ENCODE peak calls at places on chromosome 16, in seven cellular contexts. One of them, this sample, is unnamed. For H3K36me3, the result is how much of the 10 kb centered on the place peaks cover.

GRCh38 chr16:12289175-12290063 is 312.9 kb downstream of the SNX29 start:
- DNase-seq in pancreas: no peak
- DNase-seq in heart left ventricle: no peak
- DNase-seq in aorta: no peak
- DNase-seq in psoas muscle: no peak
- DNase-seq in stomach: peak
- DNase-seq in neuronal stem cell: no peak
- DNase-seq in this sample: no peak

GRCh38 chr16:84763629-84764028 is 56.2 kb upstream of the CRISPLD2 start:
- DNase-seq in pancreas: no peak
- DNase-seq in heart left ventricle: no peak
- DNase-seq in aorta: no peak
- DNase-seq in psoas muscle: no peak
- DNase-seq in neuronal stem cell: no peak
- DNase-seq in stomach: no peak
- DNase-seq in this sample: no peak

GRCh38 chr16:35795361-35796029 is 2336.1 kb downstream of the TP53TG3F start:
- DNase-seq in pancreas: no peak
- DNase-seq in heart left ventricle: no peak
- DNase-seq in neuronal stem cell: no peak
- DNase-seq in psoas muscle: no peak
- DNase-seq in stomach: no peak
- DNase-seq in aorta: no peak
- DNase-seq in this sample: no peak

GRCh38 chr16:17465460-17465859 is 5.3 kb downstream of the XYLT1 start:
- DNase-seq in psoas muscle: no peak
- DNase-seq in pancreas: no peak
- DNase-seq in aorta: no peak
- DNase-seq in neuronal stem cell: no peak
- DNase-seq in stomach: no peak
- DNase-seq in heart left ventricle: no peak
- DNase-seq in this sample: no peak

GRCh38 chr16:4435668-4436067 is 10.0 kb downstream of the DNAJA3 start:
- DNase-seq in stomach: no peak
- DNase-seq in aorta: no peak
- DNase-seq in heart left ventricle: no peak
- DNase-seq in neuronal stem cell: no peak
- DNase-seq in psoas muscle: no peak
- DNase-seq in pancreas: no peak
- DNase-seq in this sample: no peak

GRCh38 chr16:19822534-19822933 is 62.1 kb downstream of the GPRC5B start:
- DNase-seq in pancreas: no peak
- DNase-seq in heart left ventricle: no peak
- DNase-seq in neuronal stem cell: no peak
- DNase-seq in stomach: no peak
- DNase-seq in aorta: no peak
- DNase-seq in psoas muscle: no peak
- DNase-seq in this sample: no peak

GRCh38 chr16:29720703-29721102 is 25.1 kb downstream of the C16orf54 start:
- DNase-seq in neuronal stem cell: no peak
- DNase-seq in aorta: peak
- DNase-seq in psoas muscle: no peak
- DNase-seq in pancreas: no peak
- DNase-seq in heart left ventricle: no peak
- DNase-seq in stomach: no peak
- DNase-seq in this sample: no peak

GRCh38 chr16:63617047-63617989 is 1504.5 kb downstream of the CDH11 start:
- DNase-seq in stomach: no peak
- DNase-seq in pancreas: peak
- DNase-seq in psoas muscle: no peak
- DNase-seq in heart left ventricle: peak
- DNase-seq in aorta: no peak
- DNase-seq in neuronal stem cell: no peak
- DNase-seq in this sample: no peak

GRCh38 chr16:82629441-82630027 is 2.8 kb downstream of the CDH13 start:
- DNase-seq in aorta: no peak
- DNase-seq in pancreas: no peak
- DNase-seq in heart left ventricle: no peak
- DNase-seq in psoas muscle: no peak
- DNase-seq in stomach: no peak
- DNase-seq in neuronal stem cell: no peak
- DNase-seq in this sample: no peak

GRCh38 chr16:75494696-75495601 is at the start of gene CHST6:
- DNase-seq in neuronal stem cell: peak
- DNase-seq in stomach: no peak
- DNase-seq in psoas muscle: peak
- DNase-seq in aorta: peak
- DNase-seq in pancreas: peak
- DNase-seq in heart left ventricle: peak
- DNase-seq in this sample: peak

GRCh38 chr16:22641030-22641671 is 130.5 kb downstream of the NPIPB5 start:
- DNase-seq in heart left ventricle: no peak
- DNase-seq in pancreas: no peak
- DNase-seq in aorta: no peak
- DNase-seq in psoas muscle: no peak
- DNase-seq in neuronal stem cell: peak
- DNase-seq in stomach: no peak
- DNase-seq in this sample: no peak

GRCh38 chr16:64773184-64773583 is 348.7 kb downstream of the CDH11 start:
- DNase-seq in aorta: no peak
- DNase-seq in pancreas: no peak
- DNase-seq in neuronal stem cell: no peak
- DNase-seq in psoas muscle: no peak
- DNase-seq in heart left ventricle: no peak
- DNase-seq in stomach: no peak
- DNase-seq in this sample: no peak

GRCh38 chr16:61611847-61612491 is 424.3 kb downstream of the CDH8 start:
- DNase-seq in stomach: no peak
- DNase-seq in pancreas: no peak
- DNase-seq in psoas muscle: no peak
- DNase-seq in neuronal stem cell: no peak
- DNase-seq in heart left ventricle: no peak
- DNase-seq in aorta: no peak
- DNase-seq in this sample: no peak

GRCh38 chr16:61948414-61948813 is 87.8 kb downstream of the CDH8 start:
- DNase-seq in stomach: no peak
- DNase-seq in neuronal stem cell: no peak
- DNase-seq in psoas muscle: no peak
- DNase-seq in heart left ventricle: no peak
- DNase-seq in aorta: no peak
- DNase-seq in pancreas: no peak
- DNase-seq in this sample: no peak

GRCh38 chr16:84042308-84042878 is at the start of gene SLC38A8:
- DNase-seq in heart left ventricle: peak
- DNase-seq in neuronal stem cell: no peak
- DNase-seq in psoas muscle: no peak
- DNase-seq in pancreas: no peak
- DNase-seq in aorta: peak
- DNase-seq in stomach: no peak
- DNase-seq in this sample: no peak

GRCh38 chr16:12459401-12459791 is 344.3 kb downstream of the CPPED1 start:
- DNase-seq in psoas muscle: peak
- DNase-seq in neuronal stem cell: no peak
- DNase-seq in stomach: peak
- DNase-seq in aorta: peak
- DNase-seq in heart left ventricle: peak
- DNase-seq in pancreas: no peak
- DNase-seq in this sample: no peak

GRCh38 chr16:69097425-69097824 is 8.0 kb upstream of the HAS3 start:
- DNase-seq in stomach: no peak
- DNase-seq in aorta: no peak
- DNase-seq in neuronal stem cell: no peak
- DNase-seq in pancreas: no peak
- DNase-seq in heart left ventricle: no peak
- DNase-seq in psoas muscle: no peak
- DNase-seq in this sample: no peak

GRCh38 chr16:87317766-87318121 is 552 bp upstream of the C16orf95 start:
- DNase-seq in aorta: peak
- DNase-seq in psoas muscle: peak
- DNase-seq in stomach: peak
- DNase-seq in neuronal stem cell: no peak
- DNase-seq in heart left ventricle: peak
- DNase-seq in pancreas: no peak
- DNase-seq in this sample: peak

GRCh38 chr16:50676684-50677225 is 4.4 kb downstream of the SNX20 start:
- DNase-seq in pancreas: peak
- DNase-seq in neuronal stem cell: no peak
- DNase-seq in aorta: no peak
- DNase-seq in psoas muscle: no peak
- DNase-seq in heart left ventricle: no peak
- DNase-seq in stomach: no peak
- DNase-seq in this sample: no peak

GRCh38 chr16:10090816-10091215 is 91.4 kb downstream of the GRIN2A start:
- DNase-seq in aorta: no peak
- DNase-seq in stomach: no peak
- DNase-seq in psoas muscle: no peak
- DNase-seq in heart left ventricle: no peak
- DNase-seq in neuronal stem cell: no peak
- DNase-seq in pancreas: no peak
- DNase-seq in this sample: no peak

GRCh38 chr16:82633964-82634600 is 7.3 kb downstream of the CDH13 start:
- DNase-seq in stomach: no peak
- DNase-seq in heart left ventricle: peak
- DNase-seq in aorta: peak
- DNase-seq in pancreas: no peak
- DNase-seq in neuronal stem cell: no peak
- DNase-seq in psoas muscle: peak
- DNase-seq in this sample: no peak

GRCh38 chr16:47359478-47359877 is 101.4 kb downstream of the ITFG1 start:
- DNase-seq in aorta: no peak
- DNase-seq in psoas muscle: no peak
- DNase-seq in stomach: peak
- DNase-seq in heart left ventricle: no peak
- DNase-seq in neuronal stem cell: no peak
- DNase-seq in pancreas: no peak
- DNase-seq in this sample: no peak

GRCh38 chr16:87550510-87550961 is 51.8 kb upstream of the JPH3 start:
- DNase-seq in heart left ventricle: peak
- DNase-seq in aorta: no peak
- DNase-seq in stomach: peak
- DNase-seq in psoas muscle: peak
- DNase-seq in neuronal stem cell: peak
- DNase-seq in pancreas: peak
- DNase-seq in this sample: no peak

GRCh38 chr16:4332083-4332482 is 16.2 kb downstream of the GLIS2 start:
- DNase-seq in psoas muscle: no peak
- DNase-seq in heart left ventricle: no peak
- DNase-seq in aorta: peak
- DNase-seq in neuronal stem cell: no peak
- DNase-seq in pancreas: no peak
- DNase-seq in stomach: no peak
- DNase-seq in this sample: no peak

GRCh38 chr16:4272114-4272954 is 489 bp downstream of the TFAP4 start:
- DNase-seq in neuronal stem cell: peak
- DNase-seq in aorta: peak
- DNase-seq in heart left ventricle: peak
- DNase-seq in pancreas: no peak
- DNase-seq in psoas muscle: peak
- DNase-seq in stomach: peak
- DNase-seq in this sample: no peak

DNA sequence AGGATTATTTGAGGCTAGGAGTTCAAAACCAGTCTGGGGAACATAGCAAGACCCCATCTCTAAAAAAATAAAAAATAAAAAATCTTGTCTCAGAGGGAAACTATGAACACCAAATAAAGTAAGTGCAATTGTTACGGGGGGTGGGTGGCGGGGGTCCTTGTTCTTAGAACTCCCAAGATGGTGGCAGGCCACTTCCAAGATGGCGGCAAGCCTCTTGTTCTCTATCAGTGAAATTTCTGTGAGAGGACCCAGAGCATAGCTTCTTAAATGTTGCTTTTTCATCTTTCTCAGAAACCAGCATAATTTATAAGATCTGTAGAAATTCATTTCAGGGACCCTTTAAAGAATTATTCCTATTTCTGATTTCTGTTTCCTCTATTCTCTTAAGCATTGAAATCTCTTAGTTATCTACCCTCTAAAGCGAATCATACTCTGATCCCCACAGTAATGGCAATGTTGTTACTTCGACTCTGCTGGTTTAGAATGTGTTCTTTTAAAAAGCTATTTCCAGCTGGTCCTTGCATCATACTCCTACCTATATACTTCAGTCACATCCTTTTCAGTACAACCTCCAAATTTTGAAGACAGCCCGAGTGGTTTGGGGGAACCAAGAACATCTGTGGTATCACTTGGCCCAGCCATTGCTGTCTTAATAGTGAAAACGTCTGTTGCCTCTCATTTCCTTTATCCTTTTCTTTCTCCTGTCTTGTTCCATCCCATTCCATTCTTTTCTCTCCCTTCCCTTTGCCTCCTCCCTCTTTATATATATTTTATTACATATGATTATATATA is 16.2 kb downstream of the RSPRY1 start:
- DNase-seq in aorta: no peak
- DNase-seq in pancreas: no peak
- DNase-seq in psoas muscle: no peak
- DNase-seq in neuronal stem cell: no peak
- DNase-seq in heart left ventricle: no peak
- DNase-seq in stomach: no peak
- DNase-seq in this sample: no peak
- H3K36me3 ChIP-seq in aorta: under half
- H3K36me3 ChIP-seq in pancreas: under half
- H3K36me3 ChIP-seq in psoas muscle: under half
- H3K36me3 ChIP-seq in neuronal stem cell: under half
- H3K36me3 ChIP-seq in heart left ventricle: under half
- H3K36me3 ChIP-seq in stomach: under half
- H3K36me3 ChIP-seq in this sample: under half

GRCh38 chr16:57786632-57787518 is 15.4 kb downstream of the KIFC3 start:
- DNase-seq in psoas muscle: peak
- DNase-seq in aorta: no peak
- DNase-seq in pancreas: no peak
- DNase-seq in stomach: no peak
- DNase-seq in heart left ventricle: peak
- DNase-seq in neuronal stem cell: no peak
- DNase-seq in this sample: no peak
- H3K36me3 ChIP-seq in psoas muscle: under half
- H3K36me3 ChIP-seq in aorta: under half
- H3K36me3 ChIP-seq in pancreas: under half
- H3K36me3 ChIP-seq in stomach: half or more
- H3K36me3 ChIP-seq in heart left ventricle: under half
- H3K36me3 ChIP-seq in neuronal stem cell: under half
- H3K36me3 ChIP-seq in this sample: under half

GRCh38 chr16:15583526-15583925 is 59.4 kb downstream of the MARF1 start:
- DNase-seq in stomach: no peak
- DNase-seq in neuronal stem cell: no peak
- DNase-seq in psoas muscle: no peak
- DNase-seq in heart left ventricle: no peak
- DNase-seq in aorta: no peak
- DNase-seq in pancreas: no peak
- DNase-seq in this sample: no peak
- H3K36me3 ChIP-seq in stomach: half or more
- H3K36me3 ChIP-seq in neuronal stem cell: half or more
- H3K36me3 ChIP-seq in psoas muscle: under half
- H3K36me3 ChIP-seq in heart left ventricle: under half
- H3K36me3 ChIP-seq in aorta: under half
- H3K36me3 ChIP-seq in pancreas: under half
- H3K36me3 ChIP-seq in this sample: under half

DNA sequence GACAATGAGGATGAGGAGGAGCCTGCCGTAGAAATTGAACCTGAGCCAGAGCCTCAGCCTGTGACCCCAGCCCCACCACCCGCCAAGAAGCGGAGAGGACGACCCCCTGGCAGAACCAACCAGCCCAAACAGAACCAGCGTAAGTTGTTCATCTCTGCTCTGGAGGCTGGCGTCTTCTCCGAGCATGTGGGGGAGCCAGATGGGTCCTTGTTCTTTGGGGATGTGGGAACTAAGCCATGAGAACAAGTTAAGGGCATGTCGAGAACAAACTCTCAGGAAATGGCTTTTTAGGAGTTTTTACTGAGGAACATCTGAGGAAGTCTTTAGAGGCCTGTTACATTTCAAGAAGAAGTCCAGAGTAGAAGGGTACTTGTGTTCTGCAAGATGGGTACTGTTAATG is 8.2 kb upstream of the CARMIL2 start:
- DNase-seq in heart left ventricle: no peak
- DNase-seq in stomach: no peak
- DNase-seq in aorta: no peak
- DNase-seq in psoas muscle: no peak
- DNase-seq in neuronal stem cell: no peak
- DNase-seq in pancreas: no peak
- DNase-seq in this sample: no peak
- H3K36me3 ChIP-seq in heart left ventricle: half or more
- H3K36me3 ChIP-seq in stomach: half or more
- H3K36me3 ChIP-seq in aorta: under half
- H3K36me3 ChIP-seq in psoas muscle: under half
- H3K36me3 ChIP-seq in neuronal stem cell: half or more
- H3K36me3 ChIP-seq in pancreas: under half
- H3K36me3 ChIP-seq in this sample: under half